ENCODE peak calls at places on chromosomes 5 and 9, in ten cellular contexts. N is left cardiac atrium; P is heart left ventricle; H is activated T-cell treated with anti-CD3 and anti-CD28 coated beads, Interleukin-2, amount 50 U/mL, for 4 hours; O is left lobe of liver; A is naive thymus-derived CD8-positive, alpha-beta T cell; X is sciatic nerve; V is natural killer cell; T is A549; Z is naive thymus-derived CD4-positive, alpha-beta T cell. S is an unnamed sample.

GRCh38 chr5:139884144-139884543 is 88.5 kb downstream of the PSD2 start:
- ATAC-seq in N (peak), P (peak), H (no peak), O (no peak), A (no peak), X (no peak), V (no peak), T (no peak), Z (no peak), S (no peak)

GRCh38 chr9:8429768-8430167 is 630.2 kb upstream of the DMAC1 start:
- ATAC-seq in N (no peak), P (no peak), H (peak), O (no peak), A (peak), X (no peak), V (peak), T (no peak), Z (no peak), S (peak)

GRCh38 chr5:64147849-64148441 is 17.7 kb upstream of the RNF180 start:
- ATAC-seq in N (peak), P (peak), H (no peak), O (peak), A (no peak), X (peak), V (no peak), T (peak), Z (no peak), S (no peak)

GRCh38 chr5:54897001-54897400 is 88.4 kb downstream of the ESM1 start:
- ATAC-seq in N (no peak), P (no peak), H (no peak), O (no peak), A (no peak), X (no peak), V (no peak), T (no peak), Z (no peak), S (no peak)

GRCh38 chr5:115795700-115796099 is 20.8 kb downstream of the CDO1 start:
- ATAC-seq in N (no peak), P (no peak), H (no peak), O (no peak), A (no peak), X (no peak), V (no peak), T (no peak), Z (no peak), S (no peak)

GRCh38 chr5:146539973-146540372 is 24.0 kb upstream of the GPR151 start:
- ATAC-seq in N (no peak), P (no peak), H (no peak), O (no peak), A (no peak), X (no peak), V (no peak), T (no peak), Z (no peak), S (no peak)

GRCh38 chr5:68289576-68289975 is 74.0 kb downstream of the PIK3R1 start:
- ATAC-seq in N (no peak), P (no peak), H (no peak), O (no peak), A (no peak), X (no peak), V (no peak), T (no peak), Z (no peak), S (no peak)

GRCh38 chr5:7927466-7928375 is 58.8 kb downstream of the MTRR start:
- ATAC-seq in N (peak), P (peak), H (peak), O (peak), A (no peak), X (peak), V (no peak), T (peak), Z (peak), S (peak)

GRCh38 chr5:139636207-139636792 is 11.8 kb upstream of the CXXC5 start:
- ATAC-seq in N (no peak), P (no peak), H (peak), O (no peak), A (peak), X (no peak), V (peak), T (no peak), Z (peak), S (peak)

GRCh38 chr5:10701567-10702039 is 59.4 kb downstream of the DAP start:
- ATAC-seq in N (peak), P (peak), H (no peak), O (peak), A (no peak), X (peak), V (no peak), T (no peak), Z (peak), S (no peak)

GRCh38 chr5:173855162-173855994 is 32.8 kb upstream of the CPEB4 start:
- ATAC-seq in N (no peak), P (no peak), H (no peak), O (no peak), A (no peak), X (no peak), V (no peak), T (no peak), Z (no peak), S (no peak)

GRCh38 chr9:126885089-126885753 is 24.8 kb downstream of the ZBTB34 start:
- ATAC-seq in N (peak), P (peak), H (no peak), O (peak), A (no peak), X (peak), V (no peak), T (no peak), Z (peak), S (no peak)

GRCh38 chr5:111984044-111984443 is 227.1 kb upstream of the NREP start:
- ATAC-seq in N (peak), P (peak), H (no peak), O (no peak), A (no peak), X (no peak), V (no peak), T (no peak), Z (no peak), S (no peak)

GRCh38 chr5:41827792-41828191 is 42.4 kb downstream of the OXCT1 start:
- ATAC-seq in N (no peak), P (no peak), H (no peak), O (no peak), A (no peak), X (no peak), V (no peak), T (no peak), Z (no peak), S (no peak)

GRCh38 chr9:21570643-21571275 is 88.6 kb upstream of the IFNE start:
- ATAC-seq in N (no peak), P (no peak), H (no peak), O (no peak), A (no peak), X (no peak), V (no peak), T (no peak), Z (no peak), S (no peak)

GRCh38 chr9:93223241-93224180 is 39.6 kb downstream of the WNK2 start:
- ATAC-seq in N (peak), P (peak), H (no peak), O (peak), A (no peak), X (peak), V (no peak), T (peak), Z (peak), S (no peak)

GRCh38 chr9:109297899-109298298 is 23.0 kb downstream of the EPB41L4B start:
- ATAC-seq in N (no peak), P (no peak), H (no peak), O (no peak), A (no peak), X (no peak), V (no peak), T (peak), Z (no peak), S (no peak)

GRCh38 chr9:23073136-23073535 is 626.5 kb downstream of the DMRTA1 start:
- ATAC-seq in N (no peak), P (no peak), H (no peak), O (no peak), A (no peak), X (no peak), V (no peak), T (no peak), Z (no peak), S (no peak)

S was measured in activated T-helper 17 cell treated with anti-CD3 and anti-CD28 coated beads, Interleukin-2, amount 50 U/mL, for 72 hours.